ENCODE peak calls at places on chromosomes 3 and 15, in six cellular contexts. S is SK-N-SH, G is sigmoid colon, I is HepG2, N is suprapubic skin, R is stomach. K is an unnamed sample.

GRCh38 chr15:36278219-36278618 is 301.2 kb upstream of the CDIN1 start:
- DNase-seq in R (no peak), I (no peak), S (no peak), N (no peak), G (no peak), K (no peak)

GRCh38 chr15:77634266-77634962 is 1.7 kb upstream of the LINGO1 start:
- DNase-seq in G (peak), I (peak), N (no peak), S (peak), R (peak), K (peak)

GRCh38 chr3:52498134-52499054 is 3.3 kb downstream of the STAB1 start:
- DNase-seq in I (no peak), S (no peak), N (no peak), R (no peak), G (peak), K (peak)

GRCh38 chr3:178443634-178444033 is 92.6 kb upstream of the KCNMB2 start:
- DNase-seq in G (no peak), N (no peak), S (no peak), R (no peak), I (no peak), K (no peak)

GRCh38 chr3:8972614-8973013 is 9.3 kb upstream of the RAD18 start:
- DNase-seq in R (no peak), N (no peak), S (no peak), I (peak), G (no peak), K (no peak)

GRCh38 chr3:134601539-134602439 is 49.0 kb downstream of the KY start:
- DNase-seq in S (peak), I (no peak), N (no peak), G (no peak), R (no peak), K (no peak)

GRCh38 chr15:101428758-101429157 is 60.7 kb downstream of the PCSK6 start:
- DNase-seq in I (no peak), R (peak), G (no peak), S (peak), N (peak), K (no peak)

GRCh38 chr3:28068342-28068741 is 173.1 kb upstream of the CMC1 start:
- DNase-seq in S (no peak), N (no peak), I (no peak), G (no peak), R (no peak), K (no peak)

GRCh38 chr3:34247401-34247800 is 449.0 kb downstream of the PDCD6IP start:
- DNase-seq in R (no peak), I (no peak), G (no peak), S (no peak), N (no peak), K (no peak)

GRCh38 chr15:54298396-54298795 is 320.2 kb downstream of the UNC13C start:
- DNase-seq in G (no peak), N (no peak), S (no peak), I (no peak), R (no peak), K (no peak)

GRCh38 chr3:12004741-12005513 is 739 bp downstream of the SYN2 start:
- DNase-seq in S (peak), R (no peak), I (no peak), N (no peak), G (no peak), K (no peak)

GRCh38 chr3:12409625-12410596 is 74.4 kb upstream of the TSEN2 start:
- DNase-seq in N (no peak), R (peak), I (peak), G (no peak), S (no peak), K (peak)

GRCh38 chr15:62360286-62360685 is 195.2 kb upstream of the C2CD4B start:
- DNase-seq in I (no peak), G (no peak), N (no peak), S (peak), R (no peak), K (no peak)

GRCh38 chr3:112735927-112736326 is 95.0 kb upstream of the CCDC80 start:
- DNase-seq in N (no peak), G (no peak), S (no peak), I (no peak), R (no peak), K (no peak)

GRCh38 chr15:63173116-63173470 is 15.8 kb upstream of the RPS27L start:
- DNase-seq in N (no peak), G (no peak), S (no peak), R (no peak), I (no peak), K (no peak)

GRCh38 chr3:161310649-161311423 is 60.5 kb downstream of the SPTSSB start:
- DNase-seq in R (no peak), S (no peak), I (no peak), G (no peak), N (no peak), K (peak)

GRCh38 chr3:126835472-126836219 is 131.6 kb downstream of the CHCHD6 start:
- DNase-seq in N (no peak), S (peak), R (no peak), G (peak), I (no peak), K (no peak)

GRCh38 chr3:61707492-61707891 is 146.1 kb downstream of the PTPRG start:
- DNase-seq in I (no peak), S (no peak), R (no peak), N (no peak), G (no peak), K (no peak)

GRCh38 chr3:70108072-70108471 is 108.5 kb downstream of the SAMMSON start:
- DNase-seq in I (peak), S (peak), N (no peak), R (peak), G (no peak), K (no peak)

GRCh38 chr3:136074546-136074945 is 109.0 kb downstream of the PPP2R3A start:
- DNase-seq in G (no peak), I (no peak), N (no peak), S (no peak), R (no peak), K (no peak)

GRCh38 chr3:78025916-78026315 is 986.0 kb downstream of the ROBO2 start:
- DNase-seq in I (no peak), G (no peak), N (no peak), R (no peak), S (no peak), K (no peak)

GRCh38 chr3:83039422-83039821 is 1278.0 kb upstream of the GBE1 start:
- DNase-seq in I (no peak), S (no peak), G (no peak), R (no peak), N (no peak), K (no peak)

GRCh38 chr15:93520206-93520605 is 431.2 kb upstream of the RGMA start:
- DNase-seq in R (no peak), S (no peak), G (no peak), N (no peak), I (no peak), K (no peak)

GRCh38 chr15:32828507-32829186 is 110.8 kb downstream of the GREM1 start:
- DNase-seq in N (no peak), S (no peak), I (no peak), R (no peak), G (no peak), K (no peak)

GRCh38 chr3:144073698-144074097 is 102.1 kb downstream of the DIPK2A start:
- DNase-seq in N (no peak), R (no peak), I (no peak), S (no peak), G (no peak), K (no peak)

GRCh38 chr3:121894191-121894990 is at the start of gene SLC15A2:
- DNase-seq in G (no peak), R (peak), N (no peak), I (no peak), S (no peak), K (no peak)

GRCh38 chr3:143654906-143655305 is 193.4 kb downstream of the SLC9A9 start:
- DNase-seq in S (no peak), R (no peak), N (no peak), I (no peak), G (no peak), K (no peak)

GRCh38 chr3:102156426-102156825 is 278.4 kb upstream of the ZPLD1 start:
- DNase-seq in G (no peak), N (no peak), I (no peak), S (no peak), R (no peak), K (no peak)

GRCh38 chr3:193301441-193301840 is 60.4 kb downstream of the PLAAT1 start:
- DNase-seq in G (no peak), I (no peak), N (no peak), R (no peak), S (no peak), K (no peak)

GRCh38 chr3:126315916-126316514 is 41.2 kb downstream of the KLF15 start:
- DNase-seq in G (no peak), I (no peak), R (no peak), S (no peak), N (no peak), K (no peak)

GRCh38 chr3:109356442-109357155 is 19.3 kb upstream of the DPPA4 start:
- DNase-seq in S (no peak), G (no peak), R (no peak), N (no peak), I (no peak), K (no peak)

GRCh38 chr3:45666729-45667440 is 22.3 kb upstream of the SACM1L start:
- DNase-seq in R (no peak), N (no peak), S (peak), I (no peak), G (no peak), K (no peak)

GRCh38 chr15:59591372-59591771 is 20.2 kb upstream of the GCNT3 start:
- DNase-seq in G (no peak), N (no peak), S (no peak), I (no peak), R (no peak), K (no peak)

GRCh38 chr3:163971861-163972260 is 1106.4 kb downstream of the SI start:
- DNase-seq in I (no peak), G (no peak), N (no peak), S (no peak), R (no peak), K (no peak)

GRCh38 chr15:62877276-62877857 is 165.2 kb upstream of the TPM1 start:
- DNase-seq in I (no peak), R (no peak), S (no peak), N (no peak), G (no peak), K (no peak)

GRCh38 chr3:191634902-191635301 is 173.9 kb downstream of the PYDC2 start:
- DNase-seq in I (no peak), G (no peak), N (no peak), S (no peak), R (no peak), K (no peak)

GRCh38 chr3:192816274-192816853 is 89.0 kb upstream of the FGF12 start:
- DNase-seq in R (no peak), N (no peak), I (peak), S (peak), G (no peak), K (no peak)

GRCh38 chr3:49519916-49520385 is 34.3 kb upstream of the BSN start:
- DNase-seq in G (no peak), N (no peak), R (no peak), I (no peak), S (no peak), K (no peak)

DNA sequence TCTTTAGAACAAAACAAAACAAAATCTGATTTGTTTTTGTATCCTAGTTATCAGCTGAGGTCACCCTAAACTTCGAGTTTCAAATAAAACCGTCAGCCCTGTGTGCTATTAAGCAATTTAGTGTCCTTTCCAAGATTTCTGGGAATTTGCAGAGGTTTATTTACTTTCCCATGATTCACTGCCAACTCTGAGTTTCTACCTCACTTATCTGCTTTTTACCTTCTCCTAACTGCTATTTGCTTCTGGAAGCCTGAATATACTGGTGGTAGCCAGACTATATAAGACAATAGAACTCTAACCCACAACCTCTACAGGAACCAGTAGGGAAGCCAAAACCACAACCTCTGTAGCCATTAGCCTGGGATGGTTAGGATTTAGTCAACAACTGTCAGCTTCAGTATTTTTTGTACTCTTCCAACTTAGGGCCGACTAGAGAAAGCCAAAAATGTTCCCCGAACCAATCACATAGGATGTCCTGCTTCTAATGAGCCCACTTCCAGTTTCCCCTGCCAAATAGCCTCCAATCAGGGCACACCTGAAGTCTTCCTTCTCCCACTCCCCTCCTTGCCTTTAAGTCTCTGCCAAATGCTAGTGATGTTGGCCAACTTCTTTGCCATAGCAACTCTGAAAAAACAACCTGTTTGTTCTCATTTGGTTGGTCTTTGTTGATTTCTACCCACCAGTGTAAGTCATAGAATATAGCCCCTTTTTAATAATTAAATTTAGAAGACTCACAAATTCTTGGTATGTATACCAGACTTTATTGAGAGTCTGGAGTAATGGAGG is 273.1 kb downstream of the ULK4 start:
- DNase-seq in N (no peak), G (no peak), I (peak), S (no peak), R (no peak), K (no peak)
- TF ChIP-seq EP300 in N (no peak), G (no peak), I (no peak), S (no peak), R (no peak), K (no peak)

DNA sequence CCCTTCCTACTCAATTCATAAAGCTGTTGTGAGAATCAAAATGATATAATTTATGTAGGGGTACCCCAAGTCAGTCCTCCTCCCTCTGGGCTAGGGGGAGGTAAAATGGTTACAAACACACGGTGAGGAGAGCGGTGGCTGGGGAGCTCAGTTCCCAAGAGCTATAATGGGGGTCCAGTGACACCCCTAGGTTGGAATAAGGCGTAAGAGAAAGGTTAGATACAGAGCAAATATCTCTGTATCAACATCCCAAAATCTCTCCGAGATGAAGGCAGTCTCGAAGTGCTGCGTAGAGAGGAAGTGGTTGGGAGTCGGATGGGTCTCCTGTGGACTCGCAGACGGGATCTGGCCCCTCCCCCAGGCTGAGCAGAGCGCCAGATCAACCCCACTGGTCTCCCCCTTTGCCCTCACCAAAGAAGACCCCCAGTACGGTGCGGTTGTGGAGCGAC is 1.8 kb downstream of the DUOX2 start:
- DNase-seq in N (no peak), R (no peak), I (no peak), G (no peak), S (no peak), K (no peak)
- TF ChIP-seq POLR2AphosphoS5 in N (no peak), R (no peak), I (no peak), G (no peak), S (no peak), K (no peak)

GRCh38 chr15:58441376-58442070 is 9.7 kb downstream of the LIPC start:
- DNase-seq in R (no peak), G (no peak), I (no peak), N (no peak), S (no peak), K (no peak)

GRCh38 chr15:58438956-58439355 is 7.2 kb downstream of the LIPC start:
- DNase-seq in S (peak), I (peak), R (no peak), N (no peak), G (no peak), K (peak)

GRCh38 chr15:58440922-58441321 is 9.1 kb downstream of the LIPC start:
- DNase-seq in G (no peak), R (peak), N (no peak), I (no peak), S (no peak), K (peak)

GRCh38 chr15:58442122-58442521 is 10.3 kb downstream of the LIPC start:
- DNase-seq in N (no peak), I (no peak), S (no peak), R (no peak), G (no peak), K (no peak)

DNA sequence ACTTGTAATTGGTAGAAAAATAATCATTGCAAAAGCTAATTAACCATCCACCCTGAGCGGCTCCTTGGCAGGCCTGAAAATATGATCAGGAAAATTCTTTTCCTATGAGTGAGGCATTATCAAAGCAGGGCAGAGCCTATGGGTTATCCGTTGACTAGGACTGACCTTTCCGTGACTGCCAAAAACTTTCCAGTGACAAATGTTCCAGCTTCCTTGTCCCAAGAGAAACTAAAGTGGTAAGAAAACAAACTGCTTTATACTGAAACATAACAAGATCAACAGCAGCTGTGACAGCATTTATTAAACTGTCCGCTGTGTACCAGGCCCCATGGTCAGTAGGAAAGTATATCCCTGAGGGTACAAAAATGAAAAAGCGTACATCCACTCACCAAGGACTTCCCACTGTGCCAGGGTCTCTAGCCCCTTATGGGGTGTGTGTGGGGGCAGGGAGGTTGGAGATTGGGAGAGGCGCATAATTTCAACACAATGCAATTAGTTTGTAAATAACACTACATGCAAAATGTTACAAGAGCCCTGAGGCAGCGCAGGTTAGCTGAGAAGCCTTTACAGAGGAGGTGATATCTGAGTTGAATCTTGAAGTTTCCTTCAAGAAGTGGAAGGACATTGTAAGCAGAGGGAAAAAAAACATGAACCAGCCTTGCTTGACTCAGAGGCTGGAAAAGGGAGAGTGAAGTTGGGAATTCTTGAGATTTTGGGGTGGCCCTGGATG is 8.6 kb downstream of the LIPC start:
- DNase-seq in R (peak), N (no peak), G (no peak), I (peak), S (no peak), K (no peak)
- TF ChIP-seq EP300 in R (no peak), N (no peak), G (no peak), I (no peak), S (no peak), K (no peak)

GRCh38 chr3:4995500-4996053 is 16.3 kb downstream of the BHLHE40 start:
- DNase-seq in I (no peak), S (no peak), R (no peak), N (peak), G (peak), K (no peak)
- TF ChIP-seq POLR2AphosphoS5 in I (no peak), S (no peak), R (no peak), N (no peak), G (no peak), K (no peak)

GRCh38 chr3:105821433-105821832 is 47.4 kb downstream of the CBLB start:
- DNase-seq in R (peak), I (no peak), G (no peak), S (no peak), N (no peak), K (no peak)
- TF ChIP-seq EP300 in R (no peak), I (no peak), G (no peak), S (no peak), N (no peak), K (no peak)

GRCh38 chr15:90691369-90691768 is 25.8 kb upstream of the BLM start:
- DNase-seq in N (no peak), I (no peak), R (no peak), S (no peak), G (no peak), K (no peak)
- TF ChIP-seq POLR2AphosphoS5 in N (no peak), I (no peak), R (no peak), S (no peak), G (no peak), K (no peak)

GRCh38 chr3:32104492-32104891 is 1.9 kb upstream of the GPD1L start:
- DNase-seq in N (no peak), I (no peak), S (no peak), R (no peak), G (no peak), K (no peak)

GRCh38 chr3:32105291-32106131 is 909 bp upstream of the GPD1L start:
- DNase-seq in N (peak), I (no peak), R (peak), G (no peak), S (no peak), K (peak)

GRCh38 chr3:32109256-32109655 is 2.8 kb downstream of the GPD1L start:
- DNase-seq in G (peak), I (no peak), S (peak), N (peak), R (peak), K (peak)

GRCh38 chr3:32106929-32107362 is 526 bp downstream of the GPD1L start:
- DNase-seq in S (no peak), N (no peak), I (no peak), R (peak), G (peak), K (peak)

GRCh38 chr3:32106132-32106928 is at the start of gene GPD1L:
- DNase-seq in R (peak), G (peak), S (peak), N (peak), I (peak), K (peak)
- TF ChIP-seq EP300 in R (no peak), G (no peak), S (no peak), N (no peak), I (no peak), K (no peak)

GRCh38 chr3:15052335-15053242 is 12.5 kb downstream of the MRPS25 start:
- DNase-seq in I (no peak), S (peak), N (no peak), R (no peak), G (no peak), K (no peak)

GRCh38 chr3:15051531-15051930 is 13.6 kb downstream of the MRPS25 start:
- DNase-seq in G (no peak), I (peak), S (peak), R (peak), N (no peak), K (peak)

GRCh38 chr3:15053541-15053940 is 11.6 kb downstream of the MRPS25 start:
- DNase-seq in I (no peak), R (no peak), G (no peak), N (no peak), S (no peak), K (no peak)

GRCh38 chr3:15049584-15049983 is 15.5 kb downstream of the MRPS25 start:
- DNase-seq in S (no peak), G (no peak), I (no peak), R (no peak), N (no peak), K (no peak)

GRCh38 chr3:15050405-15051092 is 14.6 kb downstream of the MRPS25 start:
- DNase-seq in I (no peak), R (no peak), G (no peak), S (no peak), N (no peak), K (peak)
- TF ChIP-seq POLR2AphosphoS5 in I (no peak), R (no peak), G (no peak), S (no peak), N (no peak), K (no peak)

GRCh38 chr3:171677706-171678105 is 132.6 kb downstream of the PLD1 start:
- DNase-seq in G (no peak), I (no peak), N (no peak), S (no peak), R (no peak), K (no peak)

GRCh38 chr3:171684226-171684625 is 126.1 kb downstream of the PLD1 start:
- DNase-seq in G (no peak), N (no peak), R (no peak), I (no peak), S (no peak), K (no peak)

GRCh38 chr3:171682743-171683142 is 127.5 kb downstream of the PLD1 start:
- DNase-seq in I (no peak), R (no peak), S (no peak), G (no peak), N (no peak), K (no peak)

GRCh38 chr3:171679011-171679492 is 131.2 kb downstream of the PLD1 start:
- DNase-seq in I (peak), G (no peak), R (no peak), S (no peak), N (no peak), K (peak)

GRCh38 chr3:171680690-171681416 is 129.4 kb downstream of the PLD1 start:
- DNase-seq in G (no peak), I (peak), S (no peak), N (no peak), R (no peak), K (no peak)
- TF ChIP-seq EP300 in G (no peak), I (no peak), S (no peak), N (no peak), R (no peak), K (no peak)